ENCODE peak calls at places on chromosomes 12 and 14, in six cellular contexts. One of them, this sample, is unnamed.

GRCh38 chr12:113154351-113154973 is 4.9 kb downstream of the CFAP73 start:
- DNase-seq in heart left ventricle: no peak
- DNase-seq in activated CD4-positive, CD25-positive, alpha-beta regulatory T cell treated with anti-CD3 and anti-CD28 coated beads, Interleukin-2, amount 50 U/mL, for 16 hours: no peak
- DNase-seq in right cardiac atrium: no peak
- DNase-seq in stimulated activated CD8-positive, alpha-beta memory T cell treated with anti-CD3 and anti-CD28 coated beads, Interleukin-4, amount 100 ng/mL, for 48 hours: no peak
- DNase-seq in NCI-H524: peak; percentile 33
- DNase-seq in this sample: no peak

GRCh38 chr12:57268264-57268663 is 17.3 kb upstream of the STAC3 start:
- DNase-seq in activated CD4-positive, CD25-positive, alpha-beta regulatory T cell treated with anti-CD3 and anti-CD28 coated beads, Interleukin-2, amount 50 U/mL, for 16 hours: no peak
- DNase-seq in NCI-H524: no peak
- DNase-seq in heart left ventricle: no peak
- DNase-seq in stimulated activated CD8-positive, alpha-beta memory T cell treated with anti-CD3 and anti-CD28 coated beads, Interleukin-4, amount 100 ng/mL, for 48 hours: peak; percentile 69
- DNase-seq in right cardiac atrium: no peak
- DNase-seq in this sample: no peak

GRCh38 chr14:78611796-78612571 is 441.8 kb downstream of the NRXN3 start:
- DNase-seq in right cardiac atrium: no peak
- DNase-seq in stimulated activated CD8-positive, alpha-beta memory T cell treated with anti-CD3 and anti-CD28 coated beads, Interleukin-4, amount 100 ng/mL, for 48 hours: no peak
- DNase-seq in activated CD4-positive, CD25-positive, alpha-beta regulatory T cell treated with anti-CD3 and anti-CD28 coated beads, Interleukin-2, amount 50 U/mL, for 16 hours: no peak
- DNase-seq in heart left ventricle: no peak
- DNase-seq in NCI-H524: no peak
- DNase-seq in this sample: no peak

GRCh38 chr14:59728294-59728693 is 142.3 kb downstream of the RTN1 start:
- DNase-seq in activated CD4-positive, CD25-positive, alpha-beta regulatory T cell treated with anti-CD3 and anti-CD28 coated beads, Interleukin-2, amount 50 U/mL, for 16 hours: no peak
- DNase-seq in stimulated activated CD8-positive, alpha-beta memory T cell treated with anti-CD3 and anti-CD28 coated beads, Interleukin-4, amount 100 ng/mL, for 48 hours: no peak
- DNase-seq in right cardiac atrium: no peak
- DNase-seq in NCI-H524: peak; percentile 100
- DNase-seq in heart left ventricle: no peak
- DNase-seq in this sample: no peak

GRCh38 chr12:67632005-67632404 is 16.5 kb upstream of the DYRK2 start:
- DNase-seq in right cardiac atrium: no peak
- DNase-seq in heart left ventricle: no peak
- DNase-seq in stimulated activated CD8-positive, alpha-beta memory T cell treated with anti-CD3 and anti-CD28 coated beads, Interleukin-4, amount 100 ng/mL, for 48 hours: no peak
- DNase-seq in NCI-H524: no peak
- DNase-seq in activated CD4-positive, CD25-positive, alpha-beta regulatory T cell treated with anti-CD3 and anti-CD28 coated beads, Interleukin-2, amount 50 U/mL, for 16 hours: no peak
- DNase-seq in this sample: no peak

GRCh38 chr14:90677484-90678045 is 138.7 kb downstream of the TTC7B start:
- DNase-seq in stimulated activated CD8-positive, alpha-beta memory T cell treated with anti-CD3 and anti-CD28 coated beads, Interleukin-4, amount 100 ng/mL, for 48 hours: peak; percentile 48
- DNase-seq in activated CD4-positive, CD25-positive, alpha-beta regulatory T cell treated with anti-CD3 and anti-CD28 coated beads, Interleukin-2, amount 50 U/mL, for 16 hours: no peak
- DNase-seq in heart left ventricle: no peak
- DNase-seq in right cardiac atrium: no peak
- DNase-seq in NCI-H524: no peak
- DNase-seq in this sample: no peak

GRCh38 chr12:56530390-56531055 is 8.9 kb downstream of the RBMS2 start:
- DNase-seq in NCI-H524: no peak
- DNase-seq in right cardiac atrium: no peak
- DNase-seq in stimulated activated CD8-positive, alpha-beta memory T cell treated with anti-CD3 and anti-CD28 coated beads, Interleukin-4, amount 100 ng/mL, for 48 hours: no peak
- DNase-seq in heart left ventricle: no peak
- DNase-seq in activated CD4-positive, CD25-positive, alpha-beta regulatory T cell treated with anti-CD3 and anti-CD28 coated beads, Interleukin-2, amount 50 U/mL, for 16 hours: no peak
- DNase-seq in this sample: no peak

GRCh38 chr14:89078021-89078676 is 253.7 kb downstream of the TTC8 start:
- DNase-seq in activated CD4-positive, CD25-positive, alpha-beta regulatory T cell treated with anti-CD3 and anti-CD28 coated beads, Interleukin-2, amount 50 U/mL, for 16 hours: no peak
- DNase-seq in heart left ventricle: no peak
- DNase-seq in stimulated activated CD8-positive, alpha-beta memory T cell treated with anti-CD3 and anti-CD28 coated beads, Interleukin-4, amount 100 ng/mL, for 48 hours: no peak
- DNase-seq in right cardiac atrium: no peak
- DNase-seq in NCI-H524: no peak
- DNase-seq in this sample: no peak

GRCh38 chr14:73014105-73014504 is 12.8 kb downstream of the ZFYVE1 start:
- DNase-seq in heart left ventricle: no peak
- DNase-seq in NCI-H524: no peak
- DNase-seq in stimulated activated CD8-positive, alpha-beta memory T cell treated with anti-CD3 and anti-CD28 coated beads, Interleukin-4, amount 100 ng/mL, for 48 hours: no peak
- DNase-seq in right cardiac atrium: no peak
- DNase-seq in activated CD4-positive, CD25-positive, alpha-beta regulatory T cell treated with anti-CD3 and anti-CD28 coated beads, Interleukin-2, amount 50 U/mL, for 16 hours: no peak
- DNase-seq in this sample: no peak

GRCh38 chr14:22555573-22556011 is 33.4 kb downstream of the DAD1 start:
- DNase-seq in NCI-H524: no peak
- DNase-seq in activated CD4-positive, CD25-positive, alpha-beta regulatory T cell treated with anti-CD3 and anti-CD28 coated beads, Interleukin-2, amount 50 U/mL, for 16 hours: no peak
- DNase-seq in right cardiac atrium: no peak
- DNase-seq in heart left ventricle: no peak
- DNase-seq in stimulated activated CD8-positive, alpha-beta memory T cell treated with anti-CD3 and anti-CD28 coated beads, Interleukin-4, amount 100 ng/mL, for 48 hours: peak; percentile 80
- DNase-seq in this sample: no peak

GRCh38 chr14:92412912-92413311 is 89.9 kb downstream of the SLC24A4 start:
- DNase-seq in stimulated activated CD8-positive, alpha-beta memory T cell treated with anti-CD3 and anti-CD28 coated beads, Interleukin-4, amount 100 ng/mL, for 48 hours: no peak
- DNase-seq in NCI-H524: peak; percentile 81
- DNase-seq in activated CD4-positive, CD25-positive, alpha-beta regulatory T cell treated with anti-CD3 and anti-CD28 coated beads, Interleukin-2, amount 50 U/mL, for 16 hours: no peak
- DNase-seq in right cardiac atrium: no peak
- DNase-seq in heart left ventricle: no peak
- DNase-seq in this sample: no peak

GRCh38 chr12:83318386-83318971 is 631.8 kb downstream of the TMTC2 start:
- DNase-seq in heart left ventricle: no peak
- DNase-seq in NCI-H524: peak; percentile 15
- DNase-seq in activated CD4-positive, CD25-positive, alpha-beta regulatory T cell treated with anti-CD3 and anti-CD28 coated beads, Interleukin-2, amount 50 U/mL, for 16 hours: no peak
- DNase-seq in stimulated activated CD8-positive, alpha-beta memory T cell treated with anti-CD3 and anti-CD28 coated beads, Interleukin-4, amount 100 ng/mL, for 48 hours: no peak
- DNase-seq in right cardiac atrium: no peak
- DNase-seq in this sample: no peak

GRCh38 chr14:74604896-74605295 is 7.1 kb downstream of the LTBP2 start:
- DNase-seq in activated CD4-positive, CD25-positive, alpha-beta regulatory T cell treated with anti-CD3 and anti-CD28 coated beads, Interleukin-2, amount 50 U/mL, for 16 hours: no peak
- DNase-seq in right cardiac atrium: no peak
- DNase-seq in heart left ventricle: no peak
- DNase-seq in stimulated activated CD8-positive, alpha-beta memory T cell treated with anti-CD3 and anti-CD28 coated beads, Interleukin-4, amount 100 ng/mL, for 48 hours: no peak
- DNase-seq in NCI-H524: no peak
- DNase-seq in this sample: no peak

GRCh38 chr12:47870175-47870781 is 34.5 kb downstream of the VDR start:
- DNase-seq in right cardiac atrium: peak; percentile 80
- DNase-seq in NCI-H524: no peak
- DNase-seq in stimulated activated CD8-positive, alpha-beta memory T cell treated with anti-CD3 and anti-CD28 coated beads, Interleukin-4, amount 100 ng/mL, for 48 hours: no peak
- DNase-seq in heart left ventricle: peak; percentile 60
- DNase-seq in activated CD4-positive, CD25-positive, alpha-beta regulatory T cell treated with anti-CD3 and anti-CD28 coated beads, Interleukin-2, amount 50 U/mL, for 16 hours: no peak
- DNase-seq in this sample: no peak

GRCh38 chr12:59999291-59999690 is 403.5 kb downstream of the SLC16A7 start:
- DNase-seq in stimulated activated CD8-positive, alpha-beta memory T cell treated with anti-CD3 and anti-CD28 coated beads, Interleukin-4, amount 100 ng/mL, for 48 hours: no peak
- DNase-seq in NCI-H524: no peak
- DNase-seq in right cardiac atrium: no peak
- DNase-seq in activated CD4-positive, CD25-positive, alpha-beta regulatory T cell treated with anti-CD3 and anti-CD28 coated beads, Interleukin-2, amount 50 U/mL, for 16 hours: no peak
- DNase-seq in heart left ventricle: no peak
- DNase-seq in this sample: no peak

This sample was measured in T-cell.